ENCODE peak calls at places on chromosome 9, in five cellular contexts. E is omental fat pad, J is progenitor cell of endocrine pancreas, D is kidney, A is ovary. V is an unnamed sample.

GRCh38 chr9:83794051-83794450 is 23.5 kb downstream of the GKAP1 start:
- DNase-seq in A (no peak), D (no peak), E (no peak), J (no peak), V (no peak)

GRCh38 chr9:121309171-121309570 is 41.2 kb downstream of the GSN start:
- DNase-seq in J (no peak), E (no peak), A (no peak), D (no peak), V (no peak)

GRCh38 chr9:89473762-89474469 is 24.0 kb downstream of the SEMA4D start:
- DNase-seq in D (no peak), E (no peak), A (no peak), J (no peak), V (no peak)

GRCh38 chr9:124322618-124323432 is 65.1 kb downstream of the NEK6 start:
- DNase-seq in E (no peak), J (no peak), D (no peak), A (no peak), V (no peak)

GRCh38 chr9:129436751-129437625 is 183.9 kb downstream of the C9orf50 start:
- DNase-seq in E (no peak), A (peak), J (no peak), D (peak), V (no peak)

GRCh38 chr9:36963356-36963755 is 70.7 kb downstream of the PAX5 start:
- DNase-seq in J (no peak), A (no peak), E (no peak), D (no peak), V (no peak)

GRCh38 chr9:129558551-129559505 is 62.1 kb downstream of the C9orf50 start:
- DNase-seq in E (no peak), J (peak), A (peak), D (peak), V (no peak)

GRCh38 chr9:14912849-14913248 is 2.6 kb upstream of the FREM1 start:
- DNase-seq in E (no peak), J (no peak), A (no peak), D (no peak), V (no peak)

GRCh38 chr9:76203373-76203772 is 190.9 kb downstream of the RFK start:
- DNase-seq in A (no peak), E (no peak), J (no peak), D (no peak), V (no peak)

GRCh38 chr9:129166962-129167557 is 11.0 kb downstream of the IER5L start:
- DNase-seq in J (peak), A (peak), E (no peak), D (peak), V (no peak)

GRCh38 chr9:70954126-70954525 is 167.3 kb downstream of the TRPM3 start:
- DNase-seq in D (no peak), A (no peak), E (no peak), J (no peak), V (no peak)

GRCh38 chr9:137077010-137077747 is at the start of gene UAP1L1:
- DNase-seq in E (no peak), A (no peak), J (no peak), D (peak), V (no peak)

GRCh38 chr9:35177520-35177919 is 15.7 kb downstream of the UNC13B start:
- DNase-seq in E (no peak), D (no peak), A (no peak), J (no peak), V (no peak)

GRCh38 chr9:113477661-113478060 is 14.1 kb downstream of the RGS3 start:
- DNase-seq in A (no peak), E (no peak), J (no peak), D (no peak), V (peak)

GRCh38 chr9:118483677-118484076 is 779.5 kb downstream of the TLR4 start:
- DNase-seq in E (no peak), J (no peak), A (no peak), D (no peak), V (no peak)

GRCh38 chr9:13149454-13149853 is 130.0 kb downstream of the MPDZ start:
- DNase-seq in A (no peak), D (no peak), J (no peak), E (no peak), V (no peak)

GRCh38 chr9:88258012-88258411 is 119.7 kb upstream of the SPATA31C2 start:
- DNase-seq in D (peak), J (no peak), A (no peak), E (no peak), V (no peak)

GRCh38 chr9:109206670-109207069 is 39.6 kb upstream of the FRRS1L start:
- DNase-seq in D (no peak), E (no peak), A (no peak), J (no peak), V (no peak)
- TF ChIP-seq CTCF in D (no peak), E (no peak), A (no peak), J (peak), V (no peak)

GRCh38 chr9:38067892-38068615 is 973 bp downstream of the SHB start:
- DNase-seq in E (no peak), D (peak), J (no peak), A (peak), V (no peak)

GRCh38 chr9:38066907-38067610 is 2.0 kb downstream of the SHB start:
- DNase-seq in A (peak), D (peak), E (no peak), J (no peak), V (no peak)

GRCh38 chr9:38067611-38067891 is 1.5 kb downstream of the SHB start:
- DNase-seq in A (no peak), J (no peak), E (no peak), D (peak), V (no peak)

GRCh38 chr9:38068616-38068865 is 486 bp downstream of the SHB start:
- DNase-seq in E (no peak), D (no peak), J (no peak), A (no peak), V (no peak)

GRCh38 chr9:38068866-38069628 is at the start of gene SHB:
- DNase-seq in A (peak), D (peak), J (peak), E (no peak), V (peak)
- TF ChIP-seq CTCF in A (peak), D (no peak), J (no peak), E (no peak), V (no peak)

GRCh38 chr9:28212979-28213378 is 639.7 kb upstream of the C9orf72 start:
- DNase-seq in E (no peak), D (no peak), J (no peak), A (no peak), V (no peak)

GRCh38 chr9:28206280-28206679 is 633.0 kb upstream of the C9orf72 start:
- DNase-seq in A (no peak), E (no peak), J (no peak), D (no peak), V (no peak)

GRCh38 chr9:28203036-28203435 is 629.8 kb upstream of the C9orf72 start:
- DNase-seq in J (no peak), D (no peak), A (no peak), E (no peak), V (no peak)

DNA sequence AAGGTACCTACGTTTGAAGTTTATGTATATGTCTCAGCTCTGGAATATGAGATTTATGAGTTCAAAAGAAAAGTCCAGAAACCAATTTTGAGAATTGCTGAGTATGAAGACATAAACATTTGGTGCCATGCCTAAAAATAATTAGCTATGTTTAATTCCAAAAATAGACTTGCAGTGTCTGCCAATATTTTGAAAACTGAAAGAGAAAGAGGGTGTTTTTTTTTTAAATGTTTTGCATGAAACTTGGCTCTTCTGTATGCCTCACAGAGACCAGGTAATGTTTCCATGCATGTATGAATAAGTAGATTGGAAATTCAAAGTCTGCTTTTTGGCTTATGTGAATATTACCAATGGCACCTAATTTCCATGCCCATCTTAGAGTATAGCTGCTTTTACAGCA is 634.4 kb upstream of the C9orf72 start:
- DNase-seq in D (no peak), J (no peak), E (no peak), A (no peak), V (no peak)
- TF ChIP-seq CTCF in D (no peak), J (no peak), E (no peak), A (no peak), V (no peak)

GRCh38 chr9:6632516-6633328 is 12.8 kb downstream of the GLDC start:
- DNase-seq in A (no peak), J (no peak), D (peak), E (no peak), V (no peak)
- TF ChIP-seq CTCF in A (no peak), J (no peak), D (no peak), E (no peak), V (no peak)

GRCh38 chr9:132181796-132182521 is 20.1 kb downstream of the NTNG2 start:
- DNase-seq in E (no peak), D (no peak), J (no peak), A (no peak), V (no peak)

GRCh38 chr9:132185164-132186009 is 23.5 kb downstream of the NTNG2 start:
- DNase-seq in D (no peak), J (no peak), E (no peak), A (no peak), V (no peak)

GRCh38 chr9:132183715-132184114 is 21.9 kb downstream of the NTNG2 start:
- DNase-seq in E (no peak), A (no peak), J (no peak), D (no peak), V (no peak)

GRCh38 chr9:132183134-132183533 is 21.3 kb downstream of the NTNG2 start:
- DNase-seq in J (no peak), E (no peak), A (no peak), D (no peak), V (no peak)

DNA sequence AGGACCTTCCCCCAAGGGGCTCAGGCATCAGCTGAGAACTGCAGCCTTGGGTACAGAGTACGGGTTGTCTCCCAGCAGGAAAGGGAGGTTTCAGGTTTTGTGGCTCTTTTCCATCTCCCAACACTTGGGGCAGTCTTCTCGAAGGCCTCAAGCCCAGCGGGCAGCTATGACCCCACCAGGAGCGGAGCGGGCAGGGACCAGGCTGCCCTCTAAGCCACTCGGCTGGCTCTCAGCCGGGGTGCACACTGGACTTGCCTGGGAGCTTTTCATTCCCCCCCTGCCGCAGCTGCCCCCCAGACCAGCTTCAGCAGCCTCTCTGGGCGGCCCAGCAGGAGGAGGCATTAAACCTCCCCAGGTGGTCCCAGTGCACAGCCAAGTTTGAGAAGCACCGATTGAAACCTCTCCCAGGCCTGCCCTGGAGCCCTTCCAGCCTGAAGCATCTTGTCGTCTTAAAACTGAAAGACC is 20.8 kb downstream of the NTNG2 start:
- DNase-seq in D (no peak), E (no peak), J (no peak), A (no peak), V (no peak)
- TF ChIP-seq CTCF in D (no peak), E (no peak), J (peak), A (no peak), V (peak)

GRCh38 chr9:107087256-107087655 is 195.8 kb upstream of the RAD23B start:
- DNase-seq in J (no peak), D (no peak), E (no peak), A (no peak), V (no peak)
- TF ChIP-seq CTCF in J (no peak), D (no peak), E (no peak), A (no peak), V (no peak)

V was measured in osteocyte.